ENCODE peak calls at places on chromosomes 7 and 10, in six cellular contexts. L, X, N, M, V and K are unnamed samples.

GRCh38 chr10:86363833-86364511 is 2.6 kb downstream of the GRID1 start:
- DNase-seq in X (peak), M (peak), V (no peak), N (no peak), L (no peak), K (no peak)

GRCh38 chr10:88336316-88336715 is 246.8 kb downstream of the RNLS start:
- DNase-seq in L (no peak), M (no peak), X (no peak), N (no peak), V (no peak), K (no peak)

GRCh38 chr7:3561908-3562307 is 260.9 kb downstream of the SDK1 start:
- DNase-seq in L (no peak), M (no peak), X (no peak), N (no peak), V (no peak), K (no peak)

GRCh38 chr10:121609426-121610380 is 11.5 kb upstream of the FGFR2 start:
- DNase-seq in L (no peak), X (no peak), V (no peak), M (no peak), N (no peak), K (no peak)

GRCh38 chr7:5064391-5065106 is 18.9 kb downstream of the RBAK start:
- DNase-seq in V (no peak), L (no peak), M (no peak), X (no peak), N (peak), K (no peak)

GRCh38 chr7:132097550-132098134 is 478.6 kb downstream of the PLXNA4 start:
- DNase-seq in N (no peak), M (no peak), L (no peak), V (no peak), X (peak), K (no peak)

GRCh38 chr10:11153766-11154165 is 136.1 kb downstream of the CELF2 start:
- DNase-seq in N (no peak), M (no peak), L (no peak), X (no peak), V (no peak), K (no peak)

GRCh38 chr10:95798307-95798850 is 42.4 kb downstream of the ENTPD1 start:
- DNase-seq in L (no peak), M (no peak), N (peak), X (no peak), V (no peak), K (no peak)

GRCh38 chr10:111824128-111824527 is 359.4 kb downstream of the GPAM start:
- DNase-seq in M (no peak), V (no peak), N (no peak), X (no peak), L (no peak), K (no peak)

GRCh38 chr7:99392046-99392445 is 16.4 kb downstream of the PDAP1 start:
- DNase-seq in V (no peak), M (no peak), L (no peak), X (no peak), N (no peak), K (no peak)
- TF ChIP-seq CTCF in V (no peak), M (no peak), L (no peak), X (no peak), N (no peak), K (no peak)

GRCh38 chr7:123571684-123572083 is 14.1 kb upstream of the NDUFA5 start:
- DNase-seq in X (no peak), M (no peak), V (no peak), N (peak), L (no peak), K (no peak)
- TF ChIP-seq CTCF in X (no peak), M (no peak), V (no peak), N (no peak), L (no peak), K (no peak)

GRCh38 chr7:42832672-42833071 is 79.2 kb downstream of the C7orf25 start:
- DNase-seq in N (no peak), M (no peak), X (no peak), V (no peak), L (no peak), K (no peak)

GRCh38 chr7:42831953-42832522 is 79.8 kb downstream of the C7orf25 start:
- DNase-seq in X (no peak), M (no peak), N (no peak), L (no peak), V (no peak), K (no peak)

GRCh38 chr7:42833411-42833810 is 78.5 kb downstream of the C7orf25 start:
- DNase-seq in L (no peak), M (no peak), V (no peak), X (no peak), N (peak), K (no peak)

DNA sequence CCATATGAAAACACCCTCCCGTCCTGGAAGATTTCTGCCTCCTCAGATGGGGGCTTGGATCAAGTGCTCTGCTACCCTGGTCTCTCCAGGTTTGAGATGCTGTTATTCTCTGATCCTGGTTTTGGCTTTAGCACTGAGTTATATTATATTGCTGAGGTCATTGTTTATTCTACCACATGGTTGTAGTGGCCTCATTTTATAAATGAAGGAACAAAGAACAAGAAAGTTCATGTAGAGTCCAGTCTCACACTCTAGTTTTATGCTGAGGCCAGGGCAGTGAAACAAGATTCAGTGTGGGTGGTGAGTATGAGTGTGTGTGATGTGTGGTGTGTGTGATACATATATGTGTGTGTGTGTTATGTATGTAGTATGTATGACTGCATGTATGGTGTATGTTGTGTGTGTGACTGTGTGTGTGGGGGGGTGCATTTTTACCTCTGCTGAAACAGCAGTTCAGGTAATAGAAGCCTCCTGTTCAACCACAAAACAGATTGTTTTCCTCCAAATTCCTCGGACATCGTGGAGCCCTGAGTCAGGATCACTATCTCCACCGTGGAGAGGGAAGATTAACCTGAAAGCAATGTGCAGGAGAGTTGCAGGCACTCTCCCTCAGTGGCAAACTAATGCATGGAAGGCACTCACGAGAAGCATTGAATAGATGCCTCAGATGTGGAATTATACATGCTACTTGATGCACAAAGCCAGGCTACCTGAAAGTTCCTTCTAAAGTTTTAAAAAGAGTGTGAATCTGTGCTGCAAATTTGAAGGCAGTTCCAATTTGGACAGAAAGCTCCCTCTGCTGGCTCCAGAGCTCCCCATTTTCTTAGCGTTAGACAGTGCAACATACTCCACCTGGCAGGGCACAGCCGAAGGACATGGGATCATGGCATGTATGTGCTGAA is 80.6 kb downstream of the C7orf25 start:
- DNase-seq in V (peak), M (peak), X (no peak), L (peak), N (peak), K (peak)
- TF ChIP-seq CTCF in V (peak), M (peak), X (peak), L (peak), N (peak), K (peak)

GRCh38 chr7:152054377-152055230 is 29.1 kb downstream of the GALNT11 start:
- DNase-seq in V (peak), L (no peak), M (no peak), X (no peak), N (peak), K (no peak)
- TF ChIP-seq CTCF in V (no peak), L (no peak), M (no peak), X (no peak), N (no peak), K (no peak)

DNA sequence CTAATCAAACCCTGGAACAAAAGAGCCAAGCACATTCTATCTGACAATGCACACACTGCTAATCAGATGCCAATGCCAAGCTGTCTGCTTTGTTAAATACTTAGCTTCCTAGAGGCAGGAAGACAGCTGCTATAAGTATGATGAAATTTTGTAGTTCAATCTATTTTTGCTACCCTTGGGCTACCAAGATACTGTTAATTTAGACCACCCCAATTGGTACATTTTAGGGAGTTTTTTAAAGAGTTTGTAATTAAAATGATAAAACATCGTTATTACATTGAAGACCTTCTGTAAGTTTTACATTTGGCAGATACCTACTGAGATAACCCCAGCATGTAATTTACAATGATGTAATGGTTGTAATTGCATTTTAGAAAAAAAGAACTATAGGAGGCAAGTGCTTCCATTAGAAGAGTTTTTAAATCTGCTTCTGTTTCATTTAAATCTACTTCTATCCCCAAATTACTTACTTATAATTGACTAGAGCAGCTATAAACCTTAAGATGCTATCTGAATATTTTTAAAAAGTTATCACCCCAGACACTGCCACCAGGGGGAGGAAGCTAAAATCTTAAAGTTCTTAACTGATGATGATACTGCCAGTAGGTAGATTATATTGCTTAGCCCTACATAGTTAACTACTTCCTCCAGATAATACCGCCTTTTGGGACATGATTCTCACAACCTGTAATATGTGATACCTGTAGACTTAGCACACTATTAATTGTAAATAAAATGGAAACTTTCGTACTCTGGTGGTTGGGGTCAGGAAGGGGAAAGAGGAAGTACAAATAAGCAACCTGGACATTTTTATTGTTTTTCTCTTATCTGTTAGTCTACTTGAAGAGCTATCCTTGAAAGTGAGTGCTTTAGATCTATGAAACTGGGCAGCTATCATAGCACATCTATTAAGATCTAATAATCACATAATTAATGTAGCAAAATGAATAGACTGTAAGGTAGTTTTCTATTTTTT is 268.8 kb downstream of the ADK start:
- DNase-seq in M (no peak), L (no peak), N (no peak), V (no peak), X (no peak), K (peak)
- TF ChIP-seq CTCF in M (peak), L (peak), N (peak), V (peak), X (peak), K (peak)

GRCh38 chr7:786472-787255 is 45.6 kb upstream of the SUN1 start:
- DNase-seq in N (no peak), M (no peak), V (peak), X (peak), L (peak), K (no peak)
- TF ChIP-seq CTCF in N (peak), M (peak), V (peak), X (peak), L (peak), K (peak)